ENCODE peak calls at places on chromosomes 16 and 17, in four cellular contexts. A, S, D and U are unnamed samples. For H3K36me3, the result is how much of the 10 kb centered on the place peaks cover.

GRCh38 chr16:55671206-55671973 is 15.6 kb downstream of the SLC6A2 start:
- DNase-seq in D (no peak), A (no peak), S (no peak), U (no peak)

GRCh38 chr16:53566568-53566967 is 63.6 kb upstream of the AKTIP start:
- DNase-seq in S (no peak), A (no peak), D (no peak), U (no peak)

GRCh38 chr16:85991856-85992255 is 92.9 kb downstream of the IRF8 start:
- DNase-seq in D (no peak), A (no peak), S (no peak), U (no peak)

GRCh38 chr17:32158870-32159585 is 16.7 kb downstream of the RHOT1 start:
- DNase-seq in S (no peak), D (no peak), A (no peak), U (no peak)

GRCh38 chr17:15446036-15446435 is 21.4 kb downstream of the CDRT4 start:
- DNase-seq in A (no peak), S (peak), D (no peak), U (no peak)

GRCh38 chr17:9436629-9437028 is 139.0 kb downstream of the STX8 start:
- DNase-seq in S (no peak), D (no peak), A (no peak), U (no peak)

GRCh38 chr17:72397223-72397667 is 276.4 kb downstream of the SOX9 start:
- DNase-seq in S (no peak), A (no peak), D (no peak), U (no peak)

GRCh38 chr17:77229786-77230435 is 89.1 kb downstream of the SEC14L1 start:
- DNase-seq in A (no peak), S (no peak), D (no peak), U (no peak)

GRCh38 chr16:74501484-74502479 is 80.5 kb upstream of the CLEC18B start:
- DNase-seq in A (no peak), D (no peak), S (no peak), U (no peak)

GRCh38 chr17:37148171-37148570 is 199.4 kb downstream of the AATF start:
- DNase-seq in S (no peak), A (peak), D (no peak), U (no peak)

GRCh38 chr17:70071127-70071526 is 3.9 kb upstream of the KCNJ16 start:
- DNase-seq in D (no peak), S (no peak), A (no peak), U (no peak)

GRCh38 chr17:26774291-26775218 is 519.4 kb upstream of the WSB1 start:
- DNase-seq in A (no peak), D (no peak), S (no peak), U (no peak)

GRCh38 chr17:15436399-15437369 is 30.7 kb downstream of the CDRT4 start:
- DNase-seq in A (peak), S (no peak), D (peak), U (no peak)

GRCh38 chr17:65121916-65122821 is 15.0 kb upstream of the RGS9 start:
- DNase-seq in S (no peak), D (no peak), A (no peak), U (no peak)

GRCh38 chr17:76540381-76541300 is 797 bp downstream of the PRCD start:
- DNase-seq in D (no peak), S (peak), A (peak), U (peak)

GRCh38 chr17:35087731-35088646 is 24.5 kb upstream of the RFFL start:
- DNase-seq in D (peak), A (peak), S (no peak), U (no peak)

GRCh38 chr17:3693829-3694231 is 2.1 kb downstream of the P2RX5 start:
- DNase-seq in A (no peak), D (no peak), S (no peak), U (no peak)

GRCh38 chr17:9020096-9020823 is 1.1 kb upstream of the NTN1 start:
- DNase-seq in A (no peak), S (no peak), D (no peak), U (peak)

GRCh38 chr17:19002805-19003542 is 1.6 kb downstream of the FAM83G start:
- DNase-seq in D (peak), A (peak), S (peak), U (no peak)

GRCh38 chr17:55577011-55577586 is 65.8 kb upstream of the SMIM36 start:
- DNase-seq in S (no peak), D (no peak), A (peak), U (peak)

GRCh38 chr16:89268987-89269735 is 51.7 kb downstream of the ZNF778 start:
- DNase-seq in A (peak), D (no peak), S (no peak), U (no peak)

GRCh38 chr17:79977711-79978544 is 57.7 kb downstream of the TBC1D16 start:
- DNase-seq in A (no peak), D (no peak), S (no peak), U (no peak)

GRCh38 chr16:13005836-13006235 is 104.4 kb downstream of the SHISA9 start:
- DNase-seq in S (no peak), D (no peak), A (no peak), U (no peak)

GRCh38 chr17:61467416-61468262 is 15.4 kb downstream of the TBX4 start:
- DNase-seq in D (no peak), A (peak), S (peak), U (peak)

GRCh38 chr17:80069886-80070177 is 31.5 kb upstream of the GAA start:
- DNase-seq in D (no peak), S (no peak), A (peak), U (peak)

GRCh38 chr17:74873874-74874614 is 1.2 kb upstream of the FDXR start:
- DNase-seq in S (no peak), A (no peak), D (no peak), U (no peak)

GRCh38 chr17:40345161-40346034 is 19.1 kb downstream of the GJD3 start:
- DNase-seq in A (peak), D (peak), S (peak), U (no peak)

GRCh38 chr17:48634446-48635208 is 8.5 kb upstream of the HOXB9 start:
- DNase-seq in S (peak), A (no peak), D (no peak), U (no peak)

GRCh38 chr16:27347930-27348685 is 34.3 kb downstream of the IL4R start:
- DNase-seq in A (no peak), D (no peak), S (no peak), U (no peak)

GRCh38 chr16:22206847-22207714 is 1.0 kb downstream of the EEF2K start:
- DNase-seq in A (peak), D (peak), S (peak), U (peak)

DNA sequence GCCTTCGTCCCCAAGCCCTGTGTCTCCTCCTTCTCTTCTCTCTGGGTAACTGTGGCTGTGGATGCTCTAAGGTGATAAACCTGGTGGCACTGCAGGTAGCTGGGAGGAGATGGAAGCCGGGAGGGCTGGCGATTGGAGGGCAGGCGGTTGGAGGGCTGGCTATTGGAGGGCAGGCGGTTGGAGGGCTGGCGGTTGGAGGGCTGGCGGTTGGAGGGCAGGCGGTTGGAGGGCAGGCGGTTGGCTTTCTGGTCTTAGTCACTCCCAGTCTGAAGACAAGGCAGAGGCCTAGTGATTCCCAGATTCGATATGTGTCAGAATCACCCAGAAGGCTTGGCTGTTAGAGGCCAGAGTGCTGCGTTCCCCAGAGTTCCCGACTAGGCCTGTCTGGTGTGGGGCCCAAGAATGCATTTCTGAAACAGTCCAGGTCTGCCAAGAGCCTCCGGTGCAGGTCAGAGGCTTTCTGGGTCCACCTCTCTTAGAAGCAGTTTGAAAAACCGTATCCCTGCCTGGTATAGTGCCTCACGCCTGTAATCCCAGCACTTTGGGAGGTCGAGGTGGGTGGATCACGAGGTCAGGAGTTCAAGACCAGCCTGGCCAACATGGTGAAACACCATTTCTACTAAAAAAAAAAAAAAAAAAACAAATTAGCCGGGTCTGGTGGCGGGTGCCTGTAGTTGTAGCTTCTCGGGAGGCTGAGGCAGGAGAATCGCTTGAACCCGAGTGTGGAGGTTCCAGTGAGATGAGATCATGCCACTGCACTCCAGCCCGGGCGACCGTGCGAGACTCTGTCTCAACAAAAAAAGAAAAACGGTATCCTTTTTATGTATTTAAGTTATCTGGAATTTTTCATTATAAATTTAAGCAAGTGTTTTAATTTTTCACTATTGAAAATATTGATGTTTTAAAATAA is 59.7 kb downstream of the WDR45B start:
- DNase-seq in S (no peak), D (no peak), A (no peak), U (no peak)
- H3K36me3 ChIP-seq in S (under half), D (under half), A (under half), U (under half)

GRCh38 chr16:71557299-71557698 is 19.6 kb downstream of the TAT start:
- DNase-seq in D (no peak), S (no peak), A (no peak), U (no peak)

GRCh38 chr16:71547168-71547567 is 20.9 kb downstream of the CHST4 start:
- DNase-seq in D (no peak), S (no peak), A (no peak), U (no peak)

GRCh38 chr16:71557954-71558582 is 18.8 kb downstream of the TAT start:
- DNase-seq in A (no peak), D (no peak), S (no peak), U (no peak)

GRCh38 chr16:71555230-71555891 is 21.5 kb downstream of the TAT start:
- DNase-seq in D (no peak), A (no peak), S (no peak), U (no peak)

GRCh38 chr16:71552698-71553503 is 24.0 kb downstream of the TAT start:
- DNase-seq in A (no peak), D (no peak), S (peak), U (no peak)
- TF ChIP-seq CTCF in A (no peak), D (no peak), S (peak), U (no peak)

DNA sequence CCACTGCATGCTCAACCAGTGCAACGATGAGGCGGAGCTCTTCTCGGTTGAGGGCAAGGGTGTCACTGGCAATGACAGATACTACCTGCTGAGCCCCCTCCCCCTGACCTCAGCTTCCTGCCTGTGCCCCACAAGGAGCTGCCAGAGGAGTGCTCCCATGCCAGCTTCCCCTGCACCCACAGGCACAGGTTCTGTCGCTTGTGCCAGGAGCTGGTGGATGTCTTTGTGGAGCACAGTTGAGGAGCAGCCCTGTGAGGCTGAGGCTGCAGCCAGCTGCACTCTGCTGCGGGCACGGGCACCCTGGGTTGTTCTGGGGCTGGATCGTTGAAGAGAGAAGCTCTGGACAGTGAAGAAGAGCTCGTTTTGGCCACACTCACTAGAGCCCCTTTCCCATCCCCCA is 165.3 kb upstream of the ZNF267 start:
- DNase-seq in A (no peak), S (no peak), D (peak), U (no peak)
- H3K36me3 ChIP-seq in A (under half), S (under half), D (under half), U (under half)

DNA sequence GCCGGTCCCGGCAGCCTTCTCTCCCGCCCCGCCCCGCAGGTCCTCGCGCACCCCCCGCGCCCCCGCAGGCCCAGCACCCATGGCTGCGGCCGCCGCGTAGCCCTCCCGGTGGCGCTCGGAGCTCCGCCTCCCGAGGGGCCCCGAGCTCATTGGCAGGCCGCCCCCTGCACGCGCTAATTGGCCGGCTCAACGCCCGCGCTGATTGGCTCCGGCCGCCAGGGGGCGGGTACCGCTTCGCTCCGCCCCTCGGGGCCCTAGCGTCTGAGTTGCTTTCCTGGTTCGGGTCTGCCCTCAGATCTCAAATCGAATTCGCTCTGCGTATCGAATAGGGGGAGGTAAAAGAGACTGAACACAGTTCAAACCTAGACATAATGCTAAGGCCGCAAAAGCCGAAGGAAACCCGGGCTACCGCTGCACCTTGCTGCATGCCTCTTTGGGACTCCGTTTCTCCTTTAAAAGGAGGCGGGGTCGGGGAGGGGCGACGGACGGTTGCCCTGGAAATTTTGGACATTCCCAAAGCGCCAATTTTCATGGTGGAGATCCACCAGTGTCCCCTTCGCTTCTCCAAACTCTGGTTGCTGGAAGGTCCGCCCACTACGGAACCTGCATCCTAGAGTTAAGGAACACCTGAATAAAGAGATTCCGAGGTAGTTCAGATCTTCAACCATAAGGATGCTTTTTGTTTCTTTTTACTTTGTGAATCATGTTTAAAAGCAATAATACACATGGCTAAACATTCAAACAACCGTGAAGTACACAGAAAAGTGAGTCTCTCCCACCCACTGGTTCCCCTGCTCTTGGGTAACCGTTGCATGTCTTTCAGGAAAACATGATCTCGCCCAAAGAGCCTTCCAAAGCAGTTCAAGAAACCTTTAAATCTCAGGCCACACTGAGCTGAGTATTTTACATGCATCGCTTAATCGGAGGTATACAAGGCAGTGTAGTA is at the start of gene DEXI:
- DNase-seq in A (peak), D (peak), S (peak), U (peak)
- TF ChIP-seq CTCF in A (no peak), D (no peak), S (peak), U (peak)

GRCh38 chr17:59779521-59779920 is 72.1 kb downstream of the VMP1 start:
- DNase-seq in A (no peak), S (no peak), D (no peak), U (no peak)
- H3K36me3 ChIP-seq in A (under half), S (under half), D (under half), U (under half)

GRCh38 chr17:31061678-31062077 is 33.1 kb upstream of the NF1 start:
- DNase-seq in A (no peak), S (peak), D (no peak), U (no peak)
- TF ChIP-seq CTCF in A (no peak), S (peak), D (no peak), U (no peak)

GRCh38 chr17:38892620-38893019 is 22.8 kb downstream of the LASP1 start:
- DNase-seq in S (no peak), A (no peak), D (no peak), U (no peak)
- H3K36me3 ChIP-seq in S (under half), A (under half), D (under half), U (half or more)

GRCh38 chr16:87930456-87930855 is 5.9 kb downstream of the CA5A start:
- DNase-seq in D (no peak), S (no peak), A (no peak), U (no peak)
- TF ChIP-seq CTCF in D (no peak), S (peak), A (peak), U (no peak)